ENCODE peak calls at places on chromosomes 13 and 19, in five cellular contexts. H, O, M, W and K are unnamed samples.

GRCh38 chr13:61339054-61339621 is 76.5 kb downstream of the PCDH20 start:
- DNase-seq in H (no peak), O (no peak), M (no peak), W (no peak), K (no peak)

GRCh38 chr13:21478881-21479808 is 20.0 kb upstream of the ZDHHC20 start:
- DNase-seq in H (no peak), O (peak; percentile 71), M (peak; percentile 35), W (no peak), K (peak; percentile 83)

GRCh38 chr13:73741111-73741510 is 393.1 kb downstream of the KLF12 start:
- DNase-seq in H (no peak), O (no peak), M (no peak), W (no peak), K (no peak)

GRCh38 chr13:46388846-46389245 is 1.8 kb upstream of the RUBCNL start:
- DNase-seq in H (no peak), O (no peak), M (no peak), W (no peak), K (no peak)

GRCh38 chr13:41178040-41178439 is 16.3 kb downstream of the KBTBD7 start:
- DNase-seq in H (no peak), O (no peak), M (no peak), W (no peak), K (no peak)

GRCh38 chr13:63024458-63024857 is 1608.8 kb upstream of the PCDH20 start:
- DNase-seq in H (no peak), O (no peak), M (no peak), W (no peak), K (no peak)

GRCh38 chr13:30052127-30052526 is 201.7 kb upstream of the UBL3 start:
- DNase-seq in H (no peak), O (no peak), M (no peak), W (no peak), K (peak; percentile 98)

GRCh38 chr19:29525901-29526729 is at the start of gene VSTM2B:
- DNase-seq in H (no peak), O (no peak), M (no peak), W (no peak), K (no peak)

GRCh38 chr13:110387451-110388140 is 80.5 kb downstream of the COL4A2 start:
- DNase-seq in H (no peak), O (no peak), M (no peak), W (no peak), K (peak; percentile 37)

GRCh38 chr19:28710278-28710677 is 502.7 kb downstream of the UQCRFS1 start:
- DNase-seq in H (no peak), O (peak; percentile 79), M (no peak), W (no peak), K (peak; percentile 63)

GRCh38 chr13:20404488-20405222 is 121.0 kb downstream of the CRYL1 start:
- DNase-seq in H (no peak), O (no peak), M (no peak), W (peak; percentile 7), K (no peak)

GRCh38 chr13:114140131-114140908 is 7.9 kb upstream of the RASA3 start:
- DNase-seq in H (no peak), O (no peak), M (no peak), W (no peak), K (peak; percentile 70)

GRCh38 chr19:38072776-38073411 is 151.1 kb downstream of the DPF1 start:
- DNase-seq in H (no peak), O (no peak), M (no peak), W (no peak), K (no peak)

GRCh38 chr13:45768668-45769067 is 66.5 kb downstream of the CBY2 start:
- DNase-seq in H (no peak), O (no peak), M (no peak), W (no peak), K (peak; percentile 42)

GRCh38 chr13:95833713-95834112 is 156.8 kb downstream of the DNAJC3 start:
- DNase-seq in H (no peak), O (peak; percentile 6), M (no peak), W (no peak), K (no peak)

GRCh38 chr13:109918179-109918651 is 131.8 kb upstream of the IRS2 start:
- DNase-seq in H (no peak), O (no peak), M (no peak), W (no peak), K (peak; percentile 11)

GRCh38 chr13:61654501-61654900 is 238.9 kb upstream of the PCDH20 start:
- DNase-seq in H (no peak), O (no peak), M (no peak), W (no peak), K (no peak)

GRCh38 chr19:38666662-38667448 is 19.4 kb downstream of the ACTN4 start:
- DNase-seq in H (peak; percentile 65), O (peak; percentile 87), M (peak; percentile 85), W (no peak), K (peak; percentile 54)

GRCh38 chr19:38949580-38950367 is 19.0 kb downstream of the MRPS12 start:
- DNase-seq in H (peak; percentile 87), O (no peak), M (peak; percentile 93), W (peak; percentile 90), K (no peak)

GRCh38 chr13:65310663-65311328 is 1919.3 kb downstream of the PCDH9 start:
- DNase-seq in H (no peak), O (no peak), M (no peak), W (no peak), K (no peak)

GRCh38 chr13:89959074-89959473 is 1388.4 kb upstream of the MIR17HG start:
- DNase-seq in H (no peak), O (no peak), M (no peak), W (no peak), K (no peak)

GRCh38 chr13:71902676-71903075 is 35.7 kb upstream of the DACH1 start:
- DNase-seq in H (no peak), O (no peak), M (no peak), W (no peak), K (no peak)

GRCh38 chr13:101576977-101577376 is 124.5 kb downstream of the ITGBL1 start:
- DNase-seq in H (no peak), O (no peak), M (no peak), W (no peak), K (no peak)

GRCh38 chr13:99086869-99087129 is 108.9 kb upstream of the DOCK9 start:
- DNase-seq in H (no peak), O (no peak), M (no peak), W (no peak), K (no peak)

GRCh38 chr13:21328201-21328600 is 130.9 kb downstream of the ZDHHC20 start:
- DNase-seq in H (no peak), O (no peak), M (no peak), W (no peak), K (no peak)

GRCh38 chr19:46785980-46786235 is 2.5 kb downstream of the SLC1A5 start:
- DNase-seq in H (no peak), O (no peak), M (no peak), W (no peak), K (no peak)

GRCh38 chr13:48231080-48231479 is 1.9 kb upstream of the ITM2B start:
- DNase-seq in H (no peak), O (peak; percentile 10), M (no peak), W (no peak), K (no peak)

GRCh38 chr13:92719868-92720267 is 506.7 kb upstream of the GPC6 start:
- DNase-seq in H (no peak), O (no peak), M (peak; percentile 6), W (no peak), K (no peak)

GRCh38 chr19:13208964-13209796 is 59.0 kb downstream of the IER2 start:
- DNase-seq in H (no peak), O (no peak), M (no peak), W (no peak), K (no peak)

GRCh38 chr13:90974249-90974954 is 373.1 kb upstream of the MIR17HG start:
- DNase-seq in H (no peak), O (no peak), M (no peak), W (no peak), K (no peak)

DNA sequence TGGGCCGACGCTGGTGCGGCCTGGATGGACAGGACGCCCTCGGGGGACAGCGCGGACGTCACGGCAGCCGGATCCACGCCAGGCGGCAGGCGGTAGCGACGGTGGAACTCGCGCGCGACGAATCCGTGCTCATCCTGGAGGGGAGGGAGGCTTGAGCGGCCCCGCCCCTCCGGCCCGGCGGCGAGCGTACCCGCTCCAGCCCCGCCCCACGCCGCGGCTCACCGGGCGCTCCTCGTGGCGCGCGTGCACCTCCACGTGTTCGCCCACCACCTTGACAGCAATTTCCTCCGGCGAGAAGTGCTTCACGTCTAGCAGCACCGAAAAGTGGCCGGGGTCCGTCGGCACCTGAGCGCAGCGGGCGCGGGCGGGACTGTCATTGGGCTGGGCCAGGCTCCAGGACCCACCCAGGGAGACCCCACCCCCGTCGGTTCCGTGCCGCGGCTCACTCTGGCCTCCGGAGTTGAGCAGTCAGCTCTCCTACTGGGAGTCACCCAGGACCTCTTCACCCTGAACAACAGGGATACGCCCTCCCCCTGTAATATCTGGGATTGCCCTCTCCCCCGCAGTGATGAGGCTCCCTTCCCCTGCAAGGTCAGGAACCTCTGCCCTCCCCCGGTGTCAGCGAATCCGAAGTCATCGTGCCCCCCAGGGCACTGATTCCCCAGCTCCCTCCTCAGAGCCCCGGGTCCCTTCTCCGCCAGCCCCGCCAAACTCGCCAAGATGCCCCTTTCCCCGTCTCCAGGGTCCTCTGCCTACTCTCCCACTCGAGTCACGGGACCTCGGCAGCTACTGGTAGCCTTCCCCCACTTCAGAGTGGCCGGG is 1.1 kb downstream of the HSPB6 start:
- DNase-seq in H (peak; percentile 80), O (no peak), M (peak; percentile 55), W (peak; percentile 60), K (no peak)
- TF ChIP-seq POLR2A in H (no peak), O (peak; percentile 17), M (no peak), W (no peak), K (no peak)

DNA sequence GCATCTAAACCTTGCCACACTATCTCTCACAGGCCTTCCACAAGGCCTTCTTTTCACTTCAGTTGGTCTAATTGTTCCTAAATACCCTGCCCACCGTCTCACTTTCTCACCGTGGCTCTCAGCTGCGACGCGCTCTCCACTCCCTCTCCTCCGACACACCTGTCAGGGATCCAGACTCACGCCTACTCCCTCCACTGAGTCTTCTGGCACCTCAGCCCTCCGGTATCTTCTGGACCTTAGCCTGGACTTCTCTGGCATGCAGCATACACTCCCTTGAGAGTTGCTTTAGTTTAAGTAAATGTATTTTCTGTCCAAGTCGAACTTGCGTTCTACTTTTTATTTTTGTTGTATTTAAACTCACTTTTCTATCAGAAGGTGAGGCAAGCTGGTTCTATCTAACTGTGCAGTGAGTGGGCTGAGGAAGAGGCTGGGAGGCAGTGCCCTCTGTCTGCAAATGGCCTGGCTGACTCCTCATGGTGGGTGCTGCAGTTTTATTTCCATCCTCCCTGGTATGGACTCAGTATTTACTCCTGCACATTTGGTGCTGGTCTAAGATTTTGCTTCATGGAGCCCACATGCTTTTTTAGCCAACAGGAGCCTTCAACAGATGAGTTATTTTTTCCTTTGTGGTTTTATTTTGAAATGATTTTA is 28.5 kb upstream of the ARGLU1 start:
- DNase-seq in H (no peak), O (no peak), M (no peak), W (peak; percentile 63), K (no peak)
- TF ChIP-seq CTCF in H (no peak), O (no peak), M (no peak), W (no peak), K (no peak)

GRCh38 chr19:19271828-19272599 is 1.1 kb downstream of the TM6SF2 start:
- DNase-seq in H (no peak), O (no peak), M (no peak), W (no peak), K (no peak)
- TF ChIP-seq POLR2A in H (no peak), O (no peak), M (no peak), W (no peak), K (no peak)

DNA sequence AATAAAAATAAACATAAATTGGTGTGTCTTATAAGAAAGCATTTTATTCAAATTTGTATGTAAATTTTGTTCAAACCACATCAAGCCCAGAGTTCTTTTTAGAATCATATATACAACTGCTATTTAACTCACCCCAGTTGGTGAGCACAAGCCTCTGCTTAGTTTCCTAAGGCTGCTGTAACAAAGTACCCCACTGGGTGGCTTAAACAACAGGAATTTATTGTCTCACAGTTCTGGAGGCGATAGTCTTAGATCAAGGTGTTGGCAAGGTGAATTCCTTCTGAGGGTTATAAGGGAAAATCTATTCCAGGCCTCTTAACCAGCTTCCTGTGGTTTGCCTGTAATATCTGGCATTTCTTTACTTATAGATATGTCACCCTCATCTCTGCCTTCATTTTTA is 1133.5 kb downstream of the OLFM4 start:
- DNase-seq in H (no peak), O (no peak), M (no peak), W (no peak), K (peak; percentile 4)
- TF ChIP-seq CTCF in H (no peak), O (no peak), M (no peak), W (no peak), K (no peak)